ENCODE peak calls at places on chromosomes 3 and 15, in four cellular contexts. C, Z, B and R are unnamed samples. For H3K4me1 and H3K27me3, the result is how much of the 10 kb centered on the place peaks cover.

GRCh38 chr3:157130138-157130880 is 29.6 kb downstream of the CCNL1 start:
- DNase-seq in C (peak), B (peak), Z (peak), R (peak)

GRCh38 chr3:126678691-126679317 is 23.9 kb upstream of the TXNRD3 start:
- DNase-seq in C (no peak), B (no peak), Z (no peak), R (no peak)

GRCh38 chr3:5057217-5057616 is 64.9 kb upstream of the ARL8B start:
- DNase-seq in Z (no peak), B (no peak), C (no peak), R (no peak)

GRCh38 chr3:134378384-134378783 is 4.1 kb upstream of the AMOTL2 start:
- DNase-seq in B (no peak), Z (no peak), C (peak), R (no peak)

GRCh38 chr3:28077566-28077965 is 163.9 kb upstream of the CMC1 start:
- DNase-seq in B (no peak), Z (peak), C (peak), R (no peak)

GRCh38 chr15:75732809-75733451 is 20.3 kb upstream of the CSPG4 start:
- DNase-seq in B (peak), Z (peak), C (peak), R (peak)

GRCh38 chr3:72999971-73000370 is 3.4 kb downstream of the PPP4R2 start:
- DNase-seq in C (no peak), B (no peak), Z (no peak), R (no peak)

GRCh38 chr3:13559751-13560540 is 11.0 kb downstream of the FBLN2 start:
- DNase-seq in C (no peak), Z (no peak), B (no peak), R (no peak)

GRCh38 chr3:79367066-79367465 is 400.7 kb downstream of the ROBO1 start:
- DNase-seq in C (no peak), Z (peak), B (no peak), R (peak)

GRCh38 chr3:30770387-30770786 is 124.1 kb downstream of the GADL1 start:
- DNase-seq in Z (peak), B (no peak), C (no peak), R (peak)

GRCh38 chr15:40928351-40928974 is 677 bp upstream of the DLL4 start:
- DNase-seq in Z (peak), C (peak), B (no peak), R (no peak)
- H3K4me1 ChIP-seq in Z (under half), C (under half), B (under half), R (under half)

DNA sequence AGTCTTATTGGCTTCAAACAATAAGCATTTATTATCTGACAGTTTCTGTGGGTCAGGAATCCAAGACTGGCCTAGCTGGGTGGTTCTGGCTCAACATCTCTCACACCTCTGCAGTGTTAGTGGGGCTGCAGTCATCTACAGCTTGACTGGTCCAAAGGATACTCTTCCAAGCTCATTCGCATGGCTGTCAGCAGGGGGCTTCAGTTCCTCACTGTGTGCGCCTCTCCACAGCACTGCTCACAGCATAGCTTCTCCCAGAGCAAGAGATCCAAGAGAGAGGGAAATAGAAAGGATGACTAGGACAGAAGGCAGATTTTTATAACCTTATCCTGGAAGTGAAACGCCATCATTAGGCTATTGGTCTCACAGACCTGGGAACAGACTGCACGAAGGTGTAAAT is 64.2 kb downstream of the MAGI1 start:
- DNase-seq in C (no peak), B (no peak), Z (peak), R (no peak)
- H3K27ac ChIP-seq in C (no peak), B (no peak), Z (no peak), R (no peak)

GRCh38 chr3:129950318-129951046 is 24.0 kb upstream of the TRH start:
- DNase-seq in B (no peak), Z (no peak), C (no peak), R (no peak)
- H3K27me3 ChIP-seq in B (under half), Z (under half), C (under half), R (under half)

GRCh38 chr15:63532307-63532744 is 27.9 kb downstream of the USP3 start:
- DNase-seq in C (no peak), Z (peak), B (no peak), R (no peak)
- H3K4me1 ChIP-seq in C (under half), Z (under half), B (half or more), R (under half)

GRCh38 chr15:64101018-64101417 is 5.2 kb downstream of the SNX1 start:
- DNase-seq in B (no peak), C (no peak), Z (peak), R (no peak)
- H3K27ac ChIP-seq in B (no peak), C (no peak), Z (no peak), R (no peak)

DNA sequence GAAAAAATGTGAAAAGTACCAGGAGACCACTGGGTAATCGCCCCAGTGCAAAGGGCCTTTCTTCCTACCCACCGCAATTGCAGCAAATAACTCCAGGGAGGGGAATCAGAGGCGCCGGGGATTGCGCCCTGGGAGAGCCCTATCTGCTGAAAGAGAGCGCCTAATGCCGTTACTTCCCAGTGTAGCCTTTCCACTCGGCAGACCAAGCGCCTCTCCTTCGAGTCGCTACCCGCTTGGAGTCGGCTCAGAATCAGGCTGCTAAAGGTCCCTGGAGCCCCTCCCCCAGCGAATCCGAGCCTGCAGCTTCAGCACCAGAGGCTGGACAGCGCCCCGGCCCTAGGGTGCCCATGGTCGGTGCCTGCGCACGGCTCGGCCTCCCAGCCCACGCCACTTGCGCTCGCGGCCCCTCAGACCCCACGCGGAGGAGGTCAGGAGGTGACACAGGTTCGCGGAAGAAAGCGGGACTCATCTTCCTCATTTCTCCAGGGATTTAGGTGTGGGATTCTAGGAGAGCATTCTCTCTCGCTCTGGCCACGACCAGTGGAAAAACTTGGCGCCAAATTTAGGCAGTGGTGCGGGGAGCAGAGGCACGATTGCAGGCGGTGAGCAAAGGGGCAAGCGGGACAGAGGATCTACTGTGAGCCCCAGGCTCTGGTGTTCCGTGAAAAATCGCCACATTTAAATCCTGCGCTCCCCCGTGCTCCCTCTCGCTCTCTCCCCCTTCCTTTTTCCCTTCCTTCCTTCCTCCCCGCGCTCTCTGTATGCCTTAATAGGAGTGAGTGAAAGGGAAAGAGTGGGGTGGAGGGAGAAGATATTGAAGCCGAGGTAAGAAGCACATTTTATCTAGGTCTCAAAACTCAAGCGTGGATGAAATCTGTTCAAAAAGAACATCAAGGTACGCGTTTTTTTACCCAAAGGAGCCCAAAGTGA is 15.4 kb upstream of the AEN start:
- DNase-seq in Z (peak), B (peak), C (peak), R (no peak)
- H3K27me3 ChIP-seq in Z (under half), B (half or more), C (under half), R (half or more)